ENCODE peak calls at places on chromosomes 7 and 10, in five cellular contexts. R is fibroblast of mammary gland; A is uterus; I is activated CD8-positive, alpha-beta T cell treated with anti-CD3 and anti-CD28 coated beads for 36 hours; Z is astrocyte of the cerebellum. D is an unnamed sample.

GRCh38 chr7:30910369-30911073 is 1.1 kb upstream of the AQP1 start:
- DNase-seq in R (no peak), A (no peak), I (no peak), Z (no peak), D (no peak)

GRCh38 chr7:116528008-116528789 is 3.4 kb downstream of the CAV1 start:
- DNase-seq in R (peak), A (peak), I (no peak), Z (peak), D (no peak)

GRCh38 chr7:127654404-127655392 is 2.7 kb downstream of the SND1 start:
- DNase-seq in R (peak), A (no peak), I (peak), Z (no peak), D (no peak)

GRCh38 chr10:110747609-110748464 is 103.7 kb downstream of the RBM20 start:
- DNase-seq in R (no peak), A (no peak), I (peak), Z (peak), D (no peak)

GRCh38 chr10:127990846-127991542 is 84.1 kb downstream of the PTPRE start:
- DNase-seq in R (peak), A (no peak), I (peak), Z (peak), D (no peak)

GRCh38 chr7:105319578-105319977 is 69.1 kb downstream of the SRPK2 start:
- DNase-seq in R (no peak), A (no peak), I (no peak), Z (no peak), D (no peak)

GRCh38 chr7:52838981-52839411 is 196.4 kb upstream of the POM121L12 start:
- DNase-seq in R (no peak), A (no peak), I (no peak), Z (peak), D (no peak)

GRCh38 chr7:121873795-121874194 is 834 bp downstream of the PTPRZ1 start:
- DNase-seq in R (no peak), A (no peak), I (no peak), Z (no peak), D (peak)

GRCh38 chr10:77493851-77494788 is 143.5 kb downstream of the KCNMA1 start:
- DNase-seq in R (peak), A (no peak), I (no peak), Z (peak), D (no peak)

GRCh38 chr10:131870831-131871672 is 29.8 kb upstream of the PPP2R2D start:
- DNase-seq in R (no peak), A (no peak), I (no peak), Z (no peak), D (no peak)

GRCh38 chr10:113103131-113103830 is 153.2 kb downstream of the TCF7L2 start:
- DNase-seq in R (peak), A (no peak), I (no peak), Z (no peak), D (no peak)

GRCh38 chr10:18221123-18221522 is 80.9 kb downstream of the CACNB2 start:
- DNase-seq in R (peak), A (no peak), I (no peak), Z (no peak), D (no peak)

GRCh38 chr7:42389697-42390096 is 152.7 kb upstream of the GLI3 start:
- DNase-seq in R (no peak), A (no peak), I (no peak), Z (no peak), D (no peak)

GRCh38 chr7:42380411-42380810 is 143.4 kb upstream of the GLI3 start:
- DNase-seq in R (peak), A (no peak), I (no peak), Z (no peak), D (no peak)

GRCh38 chr7:42385912-42386311 is 148.9 kb upstream of the GLI3 start:
- DNase-seq in R (no peak), A (no peak), I (no peak), Z (no peak), D (no peak)
- TF ChIP-seq CTCF in R (peak), A (no peak), I (no peak), Z (peak), D (no peak)

GRCh38 chr7:159039716-159040115 is 105.0 kb downstream of the VIPR2 start:
- DNase-seq in R (no peak), A (no peak), I (no peak), Z (no peak), D (no peak)

GRCh38 chr7:159040146-159040545 is 104.5 kb downstream of the VIPR2 start:
- DNase-seq in R (no peak), A (no peak), I (no peak), Z (no peak), D (no peak)

GRCh38 chr7:159042639-159043101 is 102.0 kb downstream of the VIPR2 start:
- DNase-seq in R (no peak), A (no peak), I (no peak), Z (no peak), D (no peak)

GRCh38 chr7:159040912-159041711 is 103.6 kb downstream of the VIPR2 start:
- DNase-seq in R (no peak), A (no peak), I (no peak), Z (no peak), D (no peak)

DNA sequence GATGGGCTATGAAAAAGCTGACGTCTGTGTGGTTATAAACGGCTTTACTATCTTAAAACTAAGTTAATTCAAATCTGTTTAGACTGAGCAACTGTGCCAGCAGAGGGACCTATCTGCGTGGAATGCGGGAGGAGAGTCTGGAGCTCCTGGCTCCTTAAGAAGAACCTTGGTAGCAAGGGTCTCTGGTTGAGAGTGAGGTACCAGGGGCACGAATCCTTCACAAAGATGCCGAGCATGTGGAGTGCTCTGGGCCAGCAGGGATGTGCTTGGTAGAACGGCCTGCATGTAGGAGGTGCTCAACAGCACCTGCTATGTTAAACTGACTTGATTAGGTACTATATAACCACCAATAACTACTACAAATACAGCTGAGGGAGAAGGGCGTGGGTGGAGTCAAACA is 102.6 kb downstream of the VIPR2 start:
- DNase-seq in R (no peak), A (no peak), I (no peak), Z (no peak), D (no peak)
- TF ChIP-seq CTCF in R (no peak), A (no peak), I (no peak), Z (no peak), D (no peak)

DNA sequence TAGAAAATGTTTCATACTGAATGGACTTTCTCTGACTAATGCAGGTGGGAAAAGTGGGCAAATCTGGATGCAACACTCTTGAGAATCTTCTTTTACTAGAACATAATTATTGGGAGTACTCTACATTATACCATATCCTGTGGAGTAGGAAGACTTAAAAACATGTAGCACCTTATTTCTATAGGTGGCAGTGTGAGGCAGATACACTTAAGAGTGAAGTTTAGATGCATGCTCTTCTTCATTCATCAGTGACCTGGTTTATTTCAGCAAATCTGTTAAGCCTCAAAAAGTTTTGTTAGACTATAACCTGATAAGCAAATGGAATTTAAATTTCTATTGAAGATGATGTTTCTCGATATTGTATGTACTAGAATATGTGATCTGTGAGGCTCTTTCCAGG is 1087.1 kb upstream of the LRRN3 start:
- DNase-seq in R (no peak), A (no peak), I (no peak), Z (no peak), D (no peak)
- TF ChIP-seq CTCF in R (no peak), A (no peak), I (no peak), Z (no peak), D (no peak)

GRCh38 chr7:43799605-43800004 is 41.1 kb downstream of the BLVRA start:
- DNase-seq in R (peak), A (no peak), I (no peak), Z (no peak), D (no peak)
- TF ChIP-seq CTCF in R (no peak), A (no peak), I (no peak), Z (no peak), D (no peak)